ENCODE peak calls at places on chromosome 20, in eight cellular contexts. V is neural progenitor cell; L is stimulated activated CD4-positive, alpha-beta T cell treated with anti-CD3 and anti-CD28 coated beads, Interleukin-2, amount 100 ng/mL, for 24 hours; X is stimulated activated CD8-positive, alpha-beta memory T cell treated with anti-CD3 and anti-CD28 coated beads, Interleukin-4, amount 100 ng/mL, for 1 hour; O is HFF-Myc; M is amniotic stem cell; K is nephron progenitor cell; R is pancreas. E is an unnamed sample.

GRCh38 chr20:25139061-25139705 is 56.3 kb upstream of the ENTPD6 start:
- DNase-seq in V (peak; percentile 31), R (peak; percentile 26), X (no peak), M (no peak), K (no peak), O (no peak), L (no peak), E (no peak)

GRCh38 chr20:1323256-1323655 is 5.7 kb downstream of the SDCBP2 start:
- DNase-seq in O (no peak), X (no peak), M (no peak), V (no peak), R (no peak), K (no peak), L (no peak), E (no peak)

GRCh38 chr20:43938932-43939761 is 24.5 kb downstream of the TOX2 start:
- DNase-seq in L (no peak), M (peak; percentile 97), V (no peak), K (no peak), X (no peak), R (peak; percentile 23), O (peak; percentile 78), E (no peak)

GRCh38 chr20:57264908-57265648 is 1.4 kb downstream of the BMP7 start:
- DNase-seq in V (peak; percentile 70), K (peak; percentile 56), X (no peak), M (no peak), L (no peak), R (no peak), O (no peak), E (peak; percentile 34)

GRCh38 chr20:11459090-11459877 is 458.4 kb upstream of the BTBD3 start:
- DNase-seq in L (no peak), M (no peak), O (no peak), V (no peak), X (no peak), K (no peak), R (no peak), E (no peak)

GRCh38 chr20:57212890-57213276 is 53.6 kb downstream of the BMP7 start:
- DNase-seq in R (no peak), O (no peak), X (no peak), M (no peak), L (no peak), V (no peak), K (no peak), E (no peak)

GRCh38 chr20:5491463-5491862 is 174.7 kb upstream of the PROKR2 start:
- DNase-seq in K (no peak), X (no peak), M (no peak), L (no peak), V (no peak), R (peak; percentile 37), O (no peak), E (no peak)

GRCh38 chr20:25364180-25364788 is 26.4 kb downstream of the ABHD12 start:
- DNase-seq in M (no peak), K (no peak), O (no peak), V (no peak), X (no peak), L (no peak), R (peak; percentile 23), E (no peak)

GRCh38 chr20:61191096-61191495 is 61.0 kb upstream of the CDH4 start:
- DNase-seq in M (no peak), R (no peak), K (no peak), X (no peak), O (no peak), L (no peak), V (no peak), E (no peak)

GRCh38 chr20:43189614-43190331 is at the start of gene PTPRT:
- DNase-seq in K (peak; percentile 36), M (no peak), X (no peak), R (no peak), V (peak; percentile 70), L (no peak), O (no peak), E (no peak)

E was measured in HEK293T.